ENCODE peak calls at places on chromosome 14, in nine cellular contexts. K, C, B, R, Q, F, X, T and D are unnamed samples.

GRCh38 chr14:52950410-52950897 is 396 bp downstream of the FERMT2 start:
- DNase-seq in T (peak; percentile 69), B (peak; percentile 19), C (no peak), R (no peak), Q (peak; percentile 49), K (no peak), X (no peak), F (peak; percentile 65), D (no peak)

GRCh38 chr14:59540852-59541251 is 35.8 kb downstream of the CCDC175 start:
- DNase-seq in B (no peak), F (no peak), T (no peak), X (no peak), C (no peak), K (no peak), R (no peak), Q (no peak), D (no peak)

GRCh38 chr14:102927346-102927877 is 4.9 kb downstream of the AMN start:
- DNase-seq in K (no peak), T (no peak), C (no peak), B (no peak), X (no peak), R (no peak), F (no peak), Q (peak; percentile 63), D (no peak)

GRCh38 chr14:26415618-26416123 is 182.2 kb downstream of the NOVA1 start:
- DNase-seq in C (no peak), F (no peak), Q (peak; percentile 48), K (no peak), T (peak; percentile 51), X (no peak), B (no peak), R (no peak), D (no peak)

GRCh38 chr14:53510281-53510912 is 357.3 kb upstream of the DDHD1 start:
- DNase-seq in R (no peak), T (no peak), F (no peak), X (no peak), B (no peak), C (no peak), K (no peak), Q (no peak), D (no peak)

GRCh38 chr14:68952544-68953535 is 26.3 kb downstream of the ACTN1 start:
- DNase-seq in B (no peak), X (no peak), T (no peak), C (no peak), R (no peak), F (no peak), Q (peak; percentile 47), K (no peak), D (no peak)

GRCh38 chr14:77579065-77579464 is 37.4 kb downstream of the SPTLC2 start:
- DNase-seq in F (no peak), T (no peak), Q (no peak), K (no peak), B (no peak), C (no peak), R (no peak), X (no peak), D (no peak)

GRCh38 chr14:103155013-103155412 is 31.8 kb downstream of the TNFAIP2 start:
- DNase-seq in Q (peak; percentile 73), T (peak; percentile 96), B (no peak), K (no peak), R (no peak), F (peak; percentile 22), X (no peak), C (no peak), D (no peak)

GRCh38 chr14:91038439-91038838 is 22.0 kb downstream of the RPS6KA5 start:
- DNase-seq in C (no peak), K (no peak), R (no peak), B (no peak), F (no peak), T (no peak), X (no peak), Q (no peak), D (no peak)